ENCODE peak calls at places on chromosome 5, in five cellular contexts. J is body of pancreas, Q is HFFc6, I is EH, N is foreskin fibroblast. A is an unnamed sample.

GRCh38 chr5:137367951-137368350 is 131.2 kb downstream of the SPOCK1 start:
- DNase-seq in J (no peak), N (no peak), I (peak), Q (no peak), A (no peak)

GRCh38 chr5:52811067-52811749 is 23.5 kb downstream of the ITGA1 start:
- DNase-seq in I (peak), J (peak), N (peak), Q (peak), A (no peak)

GRCh38 chr5:150779397-150780179 is 1.0 kb downstream of the SMIM3 start:
- DNase-seq in Q (no peak), I (peak), N (peak), J (no peak), A (no peak)

GRCh38 chr5:113213551-113213971 is 221.2 kb downstream of the TSSK1B start:
- DNase-seq in N (no peak), J (no peak), Q (no peak), I (no peak), A (no peak)

GRCh38 chr5:37496902-37497445 is 117.9 kb downstream of the WDR70 start:
- DNase-seq in I (peak), J (no peak), N (no peak), Q (no peak), A (no peak)

GRCh38 chr5:180975338-180975737 is 13.3 kb upstream of the BTNL3 start:
- DNase-seq in J (no peak), I (no peak), N (no peak), Q (no peak), A (no peak)

GRCh38 chr5:140251527-140251973 is 51.4 kb downstream of the PFDN1 start:
- DNase-seq in I (peak), N (peak), Q (peak), J (peak), A (peak)

GRCh38 chr5:52801329-52801728 is 13.6 kb downstream of the ITGA1 start:
- DNase-seq in Q (no peak), N (no peak), J (no peak), I (peak), A (no peak)

GRCh38 chr5:139808481-139809330 is 13.1 kb downstream of the PSD2 start:
- DNase-seq in I (peak), Q (peak), N (peak), J (no peak), A (no peak)

GRCh38 chr5:121138495-121138907 is 674.4 kb downstream of the PRR16 start:
- DNase-seq in I (no peak), J (no peak), Q (no peak), N (no peak), A (no peak)

GRCh38 chr5:134142088-134142487 is 27.6 kb downstream of the TCF7 start:
- DNase-seq in J (peak), N (no peak), I (no peak), Q (no peak), A (no peak)

GRCh38 chr5:35823347-35823875 is 33.3 kb upstream of the IL7R start:
- DNase-seq in Q (no peak), N (no peak), I (no peak), J (no peak), A (no peak)

GRCh38 chr5:124057161-124057814 is 545.3 kb downstream of the CSNK1G3 start:
- DNase-seq in J (peak), I (no peak), Q (no peak), N (no peak), A (no peak)

GRCh38 chr5:110058175-110058574 is 368.4 kb downstream of the MAN2A1 start:
- DNase-seq in I (no peak), Q (no peak), N (no peak), J (peak), A (no peak)

A was measured in central memory CD8-positive, alpha-beta T cell.